ENCODE peak calls at places on chromosome 3, in seven cellular contexts. N, W, L, T, K, S and M are unnamed samples. For H3K36me3, the result is how much of the 10 kb centered on the place peaks cover.

GRCh38 chr3:190676477-190676876 is 162.6 kb downstream of the IL1RAP start:
- DNase-seq in N (no peak), W (no peak), L (no peak), T (no peak), K (no peak), S (peak), M (no peak)

GRCh38 chr3:130950641-130951040 is 56.8 kb downstream of the ATP2C1 start:
- DNase-seq in N (no peak), W (no peak), L (no peak), T (no peak), K (no peak), S (peak), M (no peak)

GRCh38 chr3:53240989-53241972 is 14.5 kb downstream of the TKT start:
- DNase-seq in N (no peak), W (no peak), L (no peak), T (no peak), K (no peak), S (no peak), M (no peak)

GRCh38 chr3:14518432-14518802 is 21.7 kb downstream of the GRIP2 start:
- DNase-seq in N (no peak), W (no peak), L (no peak), T (no peak), K (no peak), S (no peak), M (peak)

GRCh38 chr3:172746476-172746875 is 4.0 kb upstream of the ECT2 start:
- DNase-seq in N (no peak), W (no peak), L (no peak), T (no peak), K (no peak), S (peak), M (no peak)

GRCh38 chr3:141303481-141304223 is 64.7 kb upstream of the ZBTB38 start:
- DNase-seq in N (peak), W (peak), L (peak), T (peak), K (peak), S (peak), M (peak)

GRCh38 chr3:12394516-12395271 is 89.6 kb upstream of the TSEN2 start:
- DNase-seq in N (no peak), W (no peak), L (no peak), T (no peak), K (no peak), S (no peak), M (no peak)

GRCh38 chr3:128784228-128784627 is 58.2 kb downstream of the RAB7A start:
- DNase-seq in N (peak), W (no peak), L (no peak), T (no peak), K (peak), S (no peak), M (peak)

GRCh38 chr3:142022381-142022780 is 127.0 kb downstream of the TFDP2 start:
- DNase-seq in N (peak), W (peak), L (no peak), T (no peak), K (peak), S (no peak), M (no peak)

GRCh38 chr3:128473180-128473519 is 6.5 kb upstream of the DNAJB8 start:
- DNase-seq in N (peak), W (no peak), L (no peak), T (no peak), K (no peak), S (no peak), M (peak)

GRCh38 chr3:34864011-34864410 is 775.3 kb upstream of the ARPP21 start:
- DNase-seq in N (no peak), W (no peak), L (no peak), T (no peak), K (no peak), S (peak), M (no peak)

GRCh38 chr3:65717676-65718346 is 320.9 kb downstream of the MAGI1 start:
- DNase-seq in N (no peak), W (no peak), L (no peak), T (no peak), K (no peak), S (no peak), M (no peak)

GRCh38 chr3:158679547-158680000 is 7.1 kb upstream of the LXN start:
- DNase-seq in N (no peak), W (no peak), L (no peak), T (no peak), K (no peak), S (peak), M (no peak)

GRCh38 chr3:57252404-57252803 is 24.9 kb downstream of the APPL1 start:
- DNase-seq in N (no peak), W (no peak), L (no peak), T (no peak), K (no peak), S (no peak), M (no peak)

GRCh38 chr3:134709563-134710312 is 58.9 kb upstream of the KY start:
- DNase-seq in N (no peak), W (no peak), L (no peak), T (no peak), K (no peak), S (peak), M (no peak)

GRCh38 chr3:182970811-182971418 is 9.4 kb downstream of the DCUN1D1 start:
- DNase-seq in N (no peak), W (no peak), L (no peak), T (no peak), K (no peak), S (no peak), M (no peak)

GRCh38 chr3:69510481-69511031 is 124.7 kb upstream of the FRMD4B start:
- DNase-seq in N (no peak), W (no peak), L (no peak), T (no peak), K (no peak), S (no peak), M (peak)

GRCh38 chr3:107065094-107065861 is 312.0 kb upstream of the CCDC54 start:
- DNase-seq in N (peak), W (no peak), L (no peak), T (no peak), K (peak), S (no peak), M (no peak)

GRCh38 chr3:132563409-132564074 is 33.5 kb upstream of the ACKR4 start:
- DNase-seq in N (no peak), W (no peak), L (no peak), T (no peak), K (no peak), S (no peak), M (no peak)

GRCh38 chr3:172751188-172751571 is 654 bp downstream of the ECT2 start:
- DNase-seq in N (peak), W (peak), L (no peak), T (peak), K (peak), S (no peak), M (no peak)

GRCh38 chr3:109132801-109133473 is 3.6 kb upstream of the C3orf85 start:
- DNase-seq in N (no peak), W (no peak), L (no peak), T (peak), K (no peak), S (peak), M (no peak)

GRCh38 chr3:1092061-1092460 is 763 bp upstream of the CNTN6 start:
- DNase-seq in N (no peak), W (no peak), L (no peak), T (no peak), K (no peak), S (peak), M (no peak)

GRCh38 chr3:29374255-29374654 is 93.4 kb downstream of the RBMS3 start:
- DNase-seq in N (no peak), W (no peak), L (no peak), T (no peak), K (no peak), S (no peak), M (no peak)

GRCh38 chr3:193240436-193240849 is 579 bp upstream of the PLAAT1 start:
- DNase-seq in N (peak), W (no peak), L (no peak), T (no peak), K (no peak), S (peak), M (peak)

GRCh38 chr3:30306896-30307295 is 299.5 kb upstream of the TGFBR2 start:
- DNase-seq in N (no peak), W (no peak), L (no peak), T (no peak), K (no peak), S (no peak), M (no peak)

GRCh38 chr3:84987709-84988504 is 29.1 kb downstream of the CADM2 start:
- DNase-seq in N (peak), W (no peak), L (no peak), T (no peak), K (no peak), S (no peak), M (no peak)

GRCh38 chr3:141795311-141795710 is 32.1 kb downstream of the GRK7 start:
- DNase-seq in N (no peak), W (no peak), L (no peak), T (no peak), K (no peak), S (no peak), M (no peak)

GRCh38 chr3:74789111-74789510 is 174.7 kb upstream of the CNTN3 start:
- DNase-seq in N (no peak), W (no peak), L (no peak), T (no peak), K (no peak), S (no peak), M (no peak)

GRCh38 chr3:62068337-62068736 is 305.0 kb downstream of the FEZF2 start:
- DNase-seq in N (no peak), W (no peak), L (no peak), T (no peak), K (no peak), S (no peak), M (no peak)

GRCh38 chr3:14001136-14001535 is 121.3 kb upstream of the WNT7A start:
- DNase-seq in N (no peak), W (no peak), L (no peak), T (no peak), K (no peak), S (no peak), M (no peak)

GRCh38 chr3:100941451-100941850 is 51.8 kb downstream of the ABI3BP start:
- DNase-seq in N (no peak), W (no peak), L (no peak), T (no peak), K (no peak), S (no peak), M (no peak)

GRCh38 chr3:36991923-36992805 is 767 bp downstream of the EPM2AIP1 start:
- DNase-seq in N (no peak), W (peak), L (no peak), T (no peak), K (no peak), S (peak), M (no peak)

GRCh38 chr3:22569570-22569969 is 633.6 kb upstream of the UBE2E2 start:
- DNase-seq in N (no peak), W (no peak), L (no peak), T (no peak), K (no peak), S (no peak), M (no peak)

GRCh38 chr3:50270422-50270831 is 1.5 kb downstream of the SEMA3B start:
- DNase-seq in N (no peak), W (no peak), L (no peak), T (no peak), K (no peak), S (no peak), M (no peak)

GRCh38 chr3:50270841-50271240 is 1.9 kb downstream of the SEMA3B start:
- DNase-seq in N (no peak), W (no peak), L (no peak), T (no peak), K (no peak), S (no peak), M (no peak)

GRCh38 chr3:50269460-50269859 is 513 bp downstream of the SEMA3B start:
- DNase-seq in N (no peak), W (no peak), L (no peak), T (no peak), K (no peak), S (no peak), M (no peak)

GRCh38 chr3:50268703-50269451 is at the start of gene SEMA3B:
- DNase-seq in N (no peak), W (no peak), L (no peak), T (peak), K (no peak), S (no peak), M (peak)

GRCh38 chr3:50269977-50270413 is 1.0 kb downstream of the SEMA3B start:
- DNase-seq in N (no peak), W (no peak), L (no peak), T (no peak), K (no peak), S (no peak), M (no peak)
- H3K9ac ChIP-seq in N (no peak), W (no peak), L (peak), T (peak), K (no peak), S (peak), M (no peak)

DNA sequence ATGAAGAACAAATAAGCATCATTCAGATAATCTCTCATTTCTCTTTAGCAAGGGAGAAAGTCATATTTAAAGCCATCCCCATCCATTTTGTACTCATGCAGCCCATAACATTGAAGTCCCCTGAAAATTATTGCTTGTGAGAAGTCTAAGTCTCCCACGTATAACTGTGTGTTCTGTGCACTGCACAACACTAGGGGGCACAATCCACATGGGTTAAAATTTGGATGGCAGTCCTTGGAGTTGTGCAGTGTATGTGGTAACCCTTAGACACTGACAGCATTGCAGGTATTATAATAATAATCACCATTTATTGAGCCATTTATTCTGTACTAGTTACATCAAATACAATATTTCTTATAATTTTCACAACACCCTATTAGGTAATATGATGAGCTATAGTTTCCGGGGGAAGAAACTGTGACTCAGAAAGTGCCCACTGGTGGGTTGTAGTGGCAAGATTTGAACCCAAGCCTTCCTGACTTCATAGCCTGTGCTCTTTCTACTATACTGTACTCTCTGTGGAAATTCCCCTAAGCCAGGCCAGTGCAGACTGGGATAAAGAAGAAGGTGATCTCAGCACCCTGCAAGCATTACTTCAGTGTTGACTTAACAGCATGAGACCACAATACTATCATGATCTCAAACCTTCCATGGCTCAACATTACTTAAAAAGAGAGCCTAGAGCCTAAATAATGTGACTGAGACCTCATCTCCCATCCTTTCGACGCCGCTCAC is 15.7 kb downstream of the KCNAB1 start:
- DNase-seq in N (no peak), W (no peak), L (no peak), T (no peak), K (peak), S (no peak), M (no peak)
- TF ChIP-seq CTCF in N (peak), W (peak), L (peak), T (no peak), K (peak), S (no peak), M (peak)

DNA sequence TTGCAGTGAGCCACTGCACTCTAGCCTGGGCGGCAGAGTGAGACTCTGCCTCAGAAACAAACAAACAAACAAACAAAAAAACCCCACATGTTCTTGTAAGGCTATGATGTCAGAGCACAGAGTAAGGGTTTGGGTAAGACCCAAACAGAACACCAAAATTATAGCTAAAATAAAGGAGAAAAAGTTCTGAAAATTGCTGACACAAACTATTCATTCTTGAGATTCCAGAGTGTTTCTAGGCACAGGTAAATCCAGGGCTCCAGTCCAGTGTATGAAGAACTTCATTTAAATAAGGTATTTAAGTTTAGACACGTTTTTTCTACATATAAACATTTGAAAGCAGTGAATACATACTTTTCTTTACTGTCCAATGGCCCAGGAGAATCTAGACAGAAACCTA is 3.9 kb downstream of the CDC25A start:
- DNase-seq in N (no peak), W (no peak), L (no peak), T (no peak), K (no peak), S (no peak), M (no peak)
- H3K36me3 ChIP-seq in N (under half), W (under half), L (half or more), T (under half), K (under half), S (under half), M (half or more)

DNA sequence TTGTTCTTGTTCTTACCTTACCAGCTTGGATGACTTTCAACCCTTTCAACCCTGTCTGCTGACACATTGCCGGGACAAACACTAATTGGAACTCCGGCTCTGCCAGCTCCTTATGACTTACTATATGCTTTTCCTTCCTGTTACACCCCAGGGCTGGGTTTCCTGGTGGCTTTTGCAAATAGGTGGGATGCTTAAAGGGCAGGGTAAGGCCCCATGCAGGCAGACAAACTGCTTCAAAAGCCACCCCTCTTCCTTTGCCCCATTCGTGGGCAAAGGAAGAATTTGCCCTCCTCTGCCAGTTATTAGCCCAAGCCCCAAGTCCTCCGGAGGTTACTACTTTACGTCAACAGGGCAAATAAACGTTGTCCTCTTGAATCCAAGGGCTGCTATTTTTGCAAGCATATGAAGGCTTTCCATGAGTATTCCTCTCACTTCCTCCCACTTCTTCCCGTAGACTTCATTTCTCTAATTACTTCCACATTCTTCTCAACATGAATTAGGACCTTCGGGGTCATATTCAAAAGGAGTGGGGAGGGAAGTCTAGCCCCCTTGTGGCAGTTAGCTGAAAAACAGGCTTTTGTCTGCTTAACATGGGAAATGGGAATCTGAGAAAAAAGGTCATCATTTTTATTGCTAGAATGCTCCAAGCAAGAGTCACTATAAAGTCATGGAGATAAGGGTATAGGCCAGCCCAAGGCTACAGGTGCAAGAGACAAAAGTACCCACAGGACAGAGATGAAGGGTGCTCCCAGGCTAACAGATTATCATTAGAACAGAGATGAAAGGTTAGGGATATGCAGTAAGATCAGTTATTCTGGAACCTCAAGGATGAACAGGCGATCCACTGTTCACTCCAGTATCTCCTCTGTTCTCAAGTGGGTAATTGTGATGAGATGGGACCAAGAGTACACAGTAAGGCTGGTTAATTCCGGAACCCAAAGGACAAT is 56.3 kb upstream of the FSTL1 start:
- DNase-seq in N (peak), W (no peak), L (peak), T (peak), K (peak), S (peak), M (peak)
- H3K9ac ChIP-seq in N (no peak), W (no peak), L (no peak), T (peak), K (no peak), S (no peak), M (no peak)